ENCODE peak calls at places on chromosomes 2 and 18, in six cellular contexts. C is T1000; H is fibroblast of mammary gland; B is stimulated activated CD4-positive, alpha-beta T cell treated with anti-CD3 and anti-CD28 coated beads, TNF-alpha, amount 100 ng/mL, for 24 hours; Q is T-helper 2 cell; K is colonic mucosa. N is an unnamed sample.

GRCh38 chr2:44578401-44579135 is 216.8 kb downstream of the CAMKMT start:
- DNase-seq in K (no peak), C (no peak), B (no peak), Q (no peak), H (peak; percentile 87), N (no peak)

GRCh38 chr2:201158111-201158929 is 24.6 kb upstream of the CASP10 start:
- DNase-seq in H (peak; percentile 83), C (no peak), K (peak; percentile 89), B (no peak), Q (peak; percentile 45), N (peak; percentile 93)

GRCh38 chr2:150806336-150806735 is 318.9 kb upstream of the RND3 start:
- DNase-seq in H (no peak), C (no peak), K (no peak), Q (no peak), B (no peak), N (no peak)

GRCh38 chr2:233202531-233202944 is 48.9 kb upstream of the ATG16L1 start:
- DNase-seq in K (no peak), C (no peak), B (no peak), Q (no peak), H (no peak), N (no peak)

GRCh38 chr2:182716665-182716990 is 571 bp downstream of the DNAJC10 start:
- DNase-seq in B (no peak), K (peak; percentile 55), H (no peak), Q (no peak), C (no peak), N (peak; percentile 57)

GRCh38 chr2:38301340-38301968 is 75.6 kb downstream of the ATL2 start:
- DNase-seq in B (no peak), H (no peak), K (no peak), Q (no peak), C (no peak), N (no peak)

GRCh38 chr2:34419856-34420255 is 820.8 kb upstream of the FAM98A start:
- DNase-seq in H (no peak), B (no peak), K (no peak), C (no peak), Q (no peak), N (no peak)

GRCh38 chr18:78681934-78682333 is 297.7 kb upstream of the SALL3 start:
- DNase-seq in Q (no peak), H (no peak), C (no peak), K (no peak), B (no peak), N (no peak)

GRCh38 chr2:26696352-26696816 is 3.9 kb downstream of the KCNK3 start:
- DNase-seq in H (peak; percentile 91), C (peak; percentile 67), K (no peak), Q (no peak), B (no peak), N (peak; percentile 12)

GRCh38 chr2:169923977-169924376 is 96.7 kb downstream of the UBR3 start:
- DNase-seq in Q (no peak), K (no peak), B (no peak), C (no peak), H (no peak), N (no peak)

GRCh38 chr2:64876137-64876647 is 113.0 kb upstream of the SLC1A4 start:
- DNase-seq in H (peak; percentile 83), C (peak; percentile 60), Q (no peak), B (no peak), K (peak; percentile 63), N (peak; percentile 53)

GRCh38 chr2:63894167-63894566 is 52.5 kb downstream of the UGP2 start:
- DNase-seq in Q (no peak), C (no peak), B (no peak), H (no peak), K (no peak), N (no peak)

GRCh38 chr2:242040303-242040655 is 170.8 kb downstream of the RTP5 start:
- DNase-seq in Q (no peak), K (no peak), B (no peak), C (no peak), H (no peak), N (no peak)

GRCh38 chr2:162011718-162012564 is 62.1 kb downstream of the DPP4 start:
- DNase-seq in B (no peak), H (no peak), K (peak; percentile 32), Q (peak; percentile 73), C (no peak), N (peak; percentile 82)

GRCh38 chr2:26740346-26740745 is 23.7 kb upstream of the SLC35F6 start:
- DNase-seq in C (no peak), Q (no peak), B (no peak), H (no peak), K (no peak), N (no peak)

GRCh38 chr2:203418271-203418670 is 90.1 kb downstream of the ABI2 start:
- DNase-seq in C (no peak), Q (no peak), K (no peak), B (no peak), H (no peak), N (no peak)

GRCh38 chr18:10715791-10716190 is 190.0 kb downstream of the NAPG start:
- DNase-seq in B (no peak), H (peak; percentile 88), C (no peak), K (no peak), Q (no peak), N (no peak)

GRCh38 chr2:1736997-1737480 is 7.3 kb downstream of the PXDN start:
- DNase-seq in Q (no peak), C (no peak), B (no peak), K (peak; percentile 15), H (peak; percentile 94), N (no peak)

GRCh38 chr2:128600606-128601297 is 282.1 kb upstream of the HS6ST1 start:
- DNase-seq in Q (no peak), B (no peak), H (no peak), K (no peak), C (no peak), N (no peak)

GRCh38 chr18:48676756-48677368 is 138.0 kb downstream of the CTIF start:
- DNase-seq in K (peak; percentile 66), B (peak; percentile 13), H (peak; percentile 51), Q (peak; percentile 27), C (peak; percentile 27), N (peak; percentile 60)

GRCh38 chr2:45882707-45883106 is 231.2 kb downstream of the PRKCE start:
- DNase-seq in K (peak; percentile 31), B (no peak), C (no peak), Q (no peak), H (peak; percentile 63), N (no peak)

GRCh38 chr2:62478093-62478580 is 27.9 kb downstream of the TMEM17 start:
- DNase-seq in K (peak; percentile 32), B (no peak), Q (no peak), C (no peak), H (peak; percentile 71), N (peak; percentile 58)

GRCh38 chr2:232502901-232503791 is 15.5 kb upstream of the ECEL1 start:
- DNase-seq in H (peak; percentile 42), K (no peak), B (peak; percentile 6), C (no peak), Q (peak; percentile 53), N (peak; percentile 9)

GRCh38 chr2:221283896-221284295 is 288.2 kb downstream of the EPHA4 start:
- DNase-seq in Q (no peak), C (no peak), B (no peak), H (no peak), K (no peak), N (no peak)

GRCh38 chr2:102027703-102028059 is 35.9 kb downstream of the IL1R2 start:
- DNase-seq in K (no peak), C (no peak), B (no peak), Q (no peak), H (no peak), N (no peak)

GRCh38 chr2:7358865-7359264 is 441.7 kb downstream of the RNF144A start:
- DNase-seq in Q (no peak), B (no peak), H (no peak), C (no peak), K (no peak), N (no peak)

N was measured in small intestine.